ENCODE peak calls at places on chromosomes 13 and 19, in four cellular contexts. One of them, this sample, is unnamed.

GRCh38 chr19:34733266-34733825 is 697 bp upstream of the ZNF181 start:
- DNase-seq in stomach: no peak
- DNase-seq in breast epithelium: no peak
- DNase-seq in HL-60: peak
- DNase-seq in this sample: peak

GRCh38 chr13:37131092-37131491 is 25.6 kb upstream of the CSNK1A1L start:
- DNase-seq in stomach: no peak
- DNase-seq in breast epithelium: no peak
- DNase-seq in HL-60: no peak
- DNase-seq in this sample: no peak

GRCh38 chr19:4567584-4568071 is 8.1 kb upstream of the SEMA6B start:
- DNase-seq in stomach: peak
- DNase-seq in breast epithelium: no peak
- DNase-seq in HL-60: peak
- DNase-seq in this sample: peak

GRCh38 chr19:3360494-3361383 is 5.6 kb upstream of the NFIC start:
- DNase-seq in stomach: peak
- DNase-seq in breast epithelium: peak
- DNase-seq in HL-60: peak
- DNase-seq in this sample: no peak

GRCh38 chr13:42970824-42971669 is 21.0 kb downstream of the EPSTI1 start:
- DNase-seq in stomach: peak
- DNase-seq in breast epithelium: no peak
- DNase-seq in HL-60: peak
- DNase-seq in this sample: peak

GRCh38 chr13:99275093-99275469 is 16.9 kb upstream of the GPR18 start:
- DNase-seq in stomach: no peak
- DNase-seq in breast epithelium: no peak
- DNase-seq in HL-60: peak
- DNase-seq in this sample: no peak

GRCh38 chr19:2722541-2723344 is 1.6 kb upstream of the DIRAS1 start:
- DNase-seq in stomach: peak
- DNase-seq in breast epithelium: peak
- DNase-seq in HL-60: peak
- DNase-seq in this sample: no peak

GRCh38 chr13:75357576-75358295 is 124.2 kb downstream of the TBC1D4 start:
- DNase-seq in stomach: no peak
- DNase-seq in breast epithelium: no peak
- DNase-seq in HL-60: peak
- DNase-seq in this sample: peak

GRCh38 chr19:28023064-28023463 is 1189.9 kb downstream of the UQCRFS1 start:
- DNase-seq in stomach: no peak
- DNase-seq in breast epithelium: no peak
- DNase-seq in HL-60: no peak
- DNase-seq in this sample: no peak

GRCh38 chr19:32287811-32288227 is 57.6 kb upstream of the ZNF507 start:
- DNase-seq in stomach: peak
- DNase-seq in breast epithelium: peak
- DNase-seq in HL-60: peak
- DNase-seq in this sample: peak

GRCh38 chr19:6458695-6459355 is 767 bp downstream of the SLC25A23 start:
- DNase-seq in stomach: peak
- DNase-seq in breast epithelium: no peak
- DNase-seq in HL-60: no peak
- DNase-seq in this sample: no peak

GRCh38 chr13:33119886-33120543 is 103.8 kb downstream of the KL start:
- DNase-seq in stomach: no peak
- DNase-seq in breast epithelium: peak
- DNase-seq in HL-60: peak
- DNase-seq in this sample: no peak

GRCh38 chr19:16190198-16190597 is 5.0 kb downstream of the FAM32A start:
- DNase-seq in stomach: no peak
- DNase-seq in breast epithelium: no peak
- DNase-seq in HL-60: no peak
- DNase-seq in this sample: no peak

GRCh38 chr13:112174476-112175110 is 107.6 kb downstream of the SOX1 start:
- DNase-seq in stomach: no peak
- DNase-seq in breast epithelium: no peak
- DNase-seq in HL-60: peak
- DNase-seq in this sample: no peak

GRCh38 chr19:4722671-4723464 is 774 bp downstream of the DPP9 start:
- DNase-seq in stomach: peak
- DNase-seq in breast epithelium: no peak
- DNase-seq in HL-60: peak
- DNase-seq in this sample: no peak

GRCh38 chr13:113329656-113330312 is 32.7 kb downstream of the LAMP1 start:
- DNase-seq in stomach: no peak
- DNase-seq in breast epithelium: no peak
- DNase-seq in HL-60: no peak
- DNase-seq in this sample: no peak

GRCh38 chr19:11324079-11324661 is 15.3 kb downstream of the RAB3D start:
- DNase-seq in stomach: peak
- DNase-seq in breast epithelium: peak
- DNase-seq in HL-60: peak
- DNase-seq in this sample: peak
- TF ChIP-seq POLR2AphosphoS5 in stomach: peak
- TF ChIP-seq POLR2AphosphoS5 in breast epithelium: peak
- TF ChIP-seq POLR2AphosphoS5 in HL-60: peak
- TF ChIP-seq POLR2AphosphoS5 in this sample: no peak

GRCh38 chr13:85317781-85318180 is 481.4 kb downstream of the SLITRK6 start:
- DNase-seq in stomach: no peak
- DNase-seq in breast epithelium: no peak
- DNase-seq in HL-60: no peak
- DNase-seq in this sample: no peak

GRCh38 chr13:85316501-85316900 is 482.7 kb downstream of the SLITRK6 start:
- DNase-seq in stomach: no peak
- DNase-seq in breast epithelium: no peak
- DNase-seq in HL-60: no peak
- DNase-seq in this sample: no peak

GRCh38 chr13:85312071-85312470 is 487.1 kb downstream of the SLITRK6 start:
- DNase-seq in stomach: no peak
- DNase-seq in breast epithelium: no peak
- DNase-seq in HL-60: no peak
- DNase-seq in this sample: no peak

GRCh38 chr13:85313761-85314503 is 485.3 kb downstream of the SLITRK6 start:
- DNase-seq in stomach: no peak
- DNase-seq in breast epithelium: no peak
- DNase-seq in HL-60: no peak
- DNase-seq in this sample: no peak

GRCh38 chr13:85314686-85315085 is 484.5 kb downstream of the SLITRK6 start:
- DNase-seq in stomach: no peak
- DNase-seq in breast epithelium: no peak
- DNase-seq in HL-60: no peak
- DNase-seq in this sample: no peak
- TF ChIP-seq POLR2AphosphoS5 in stomach: no peak
- TF ChIP-seq POLR2AphosphoS5 in breast epithelium: no peak
- TF ChIP-seq POLR2AphosphoS5 in HL-60: no peak
- TF ChIP-seq POLR2AphosphoS5 in this sample: no peak

GRCh38 chr19:1579222-1579621 is 11.1 kb upstream of the MEX3D start:
- DNase-seq in stomach: no peak
- DNase-seq in breast epithelium: no peak
- DNase-seq in HL-60: no peak
- DNase-seq in this sample: no peak
- TF ChIP-seq POLR2AphosphoS5 in stomach: no peak
- TF ChIP-seq POLR2AphosphoS5 in breast epithelium: no peak
- TF ChIP-seq POLR2AphosphoS5 in HL-60: no peak
- TF ChIP-seq POLR2AphosphoS5 in this sample: no peak

GRCh38 chr19:10691178-10691881 is 9.9 kb upstream of the QTRT1 start:
- DNase-seq in stomach: no peak
- DNase-seq in breast epithelium: no peak
- DNase-seq in HL-60: no peak
- DNase-seq in this sample: no peak

GRCh38 chr19:10690351-10690781 is 10.9 kb upstream of the QTRT1 start:
- DNase-seq in stomach: peak
- DNase-seq in breast epithelium: no peak
- DNase-seq in HL-60: peak
- DNase-seq in this sample: no peak

GRCh38 chr19:10694706-10695105 is 6.5 kb upstream of the QTRT1 start:
- DNase-seq in stomach: no peak
- DNase-seq in breast epithelium: no peak
- DNase-seq in HL-60: no peak
- DNase-seq in this sample: no peak

GRCh38 chr19:10691883-10692282 is 9.4 kb upstream of the QTRT1 start:
- DNase-seq in stomach: no peak
- DNase-seq in breast epithelium: no peak
- DNase-seq in HL-60: no peak
- DNase-seq in this sample: no peak

DNA sequence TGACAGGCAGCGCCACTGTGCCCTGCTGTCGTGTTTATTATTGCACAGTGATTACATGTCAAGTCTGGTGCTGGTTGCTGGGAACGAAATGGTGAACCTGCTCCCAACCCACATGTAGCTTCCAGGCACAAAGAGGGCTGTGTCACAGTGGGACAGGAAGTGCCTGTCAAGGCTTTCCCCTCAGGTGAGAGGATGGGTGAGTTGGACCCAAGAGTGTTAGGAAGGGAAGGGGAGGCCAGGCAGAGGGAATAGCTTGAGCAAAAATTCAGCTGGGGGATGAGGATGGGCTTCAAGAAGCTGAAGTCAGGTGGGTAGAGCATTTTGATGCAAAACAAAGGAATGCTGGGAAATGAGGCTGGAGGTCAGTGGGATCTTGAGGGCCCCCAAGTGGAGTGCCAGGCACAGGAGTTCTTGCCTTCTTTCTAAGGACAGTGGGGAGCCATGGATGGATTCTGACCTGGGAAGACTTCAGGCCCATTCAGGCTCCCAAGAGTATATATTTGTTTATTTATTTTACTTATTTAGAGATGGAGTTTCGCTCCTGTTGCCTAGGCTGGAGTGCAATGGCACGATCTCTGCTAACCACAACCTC is 8.5 kb upstream of the QTRT1 start:
- DNase-seq in stomach: no peak
- DNase-seq in breast epithelium: no peak
- DNase-seq in HL-60: no peak
- DNase-seq in this sample: no peak
- TF ChIP-seq POLR2AphosphoS5 in stomach: no peak
- TF ChIP-seq POLR2AphosphoS5 in breast epithelium: no peak
- TF ChIP-seq POLR2AphosphoS5 in HL-60: no peak
- TF ChIP-seq POLR2AphosphoS5 in this sample: peak

GRCh38 chr13:97248243-97248642 is 26.1 kb downstream of the MBNL2 start:
- DNase-seq in stomach: no peak
- DNase-seq in breast epithelium: no peak
- DNase-seq in HL-60: no peak
- DNase-seq in this sample: no peak

GRCh38 chr13:97249093-97249787 is 27.1 kb downstream of the MBNL2 start:
- DNase-seq in stomach: no peak
- DNase-seq in breast epithelium: no peak
- DNase-seq in HL-60: no peak
- DNase-seq in this sample: no peak

GRCh38 chr13:97245011-97245410 is 22.9 kb downstream of the MBNL2 start:
- DNase-seq in stomach: no peak
- DNase-seq in breast epithelium: no peak
- DNase-seq in HL-60: no peak
- DNase-seq in this sample: no peak

GRCh38 chr13:97243915-97244820 is 22.0 kb downstream of the MBNL2 start:
- DNase-seq in stomach: no peak
- DNase-seq in breast epithelium: no peak
- DNase-seq in HL-60: no peak
- DNase-seq in this sample: peak

DNA sequence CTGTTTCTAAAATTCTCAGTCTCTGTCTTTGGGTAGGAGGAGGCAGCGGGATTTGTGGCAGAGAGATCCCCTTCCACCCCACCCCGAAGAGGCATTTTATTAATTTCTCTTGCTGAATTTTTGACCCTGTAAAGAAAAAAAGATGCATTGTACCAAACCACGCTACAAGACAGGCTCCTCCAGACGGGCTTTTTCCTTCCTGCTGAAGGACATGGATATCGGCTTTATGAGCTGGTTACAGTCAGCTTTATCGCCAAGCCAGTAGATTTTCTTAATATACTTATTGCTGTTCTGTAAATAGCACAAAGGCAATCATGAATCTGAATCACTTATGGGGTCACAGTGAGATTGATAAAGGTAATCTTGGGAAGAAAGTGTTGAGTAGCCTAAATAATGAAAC is 24.5 kb downstream of the MBNL2 start:
- DNase-seq in stomach: no peak
- DNase-seq in breast epithelium: no peak
- DNase-seq in HL-60: no peak
- DNase-seq in this sample: no peak
- TF ChIP-seq POLR2AphosphoS5 in stomach: no peak
- TF ChIP-seq POLR2AphosphoS5 in breast epithelium: no peak
- TF ChIP-seq POLR2AphosphoS5 in HL-60: no peak
- TF ChIP-seq POLR2AphosphoS5 in this sample: no peak

DNA sequence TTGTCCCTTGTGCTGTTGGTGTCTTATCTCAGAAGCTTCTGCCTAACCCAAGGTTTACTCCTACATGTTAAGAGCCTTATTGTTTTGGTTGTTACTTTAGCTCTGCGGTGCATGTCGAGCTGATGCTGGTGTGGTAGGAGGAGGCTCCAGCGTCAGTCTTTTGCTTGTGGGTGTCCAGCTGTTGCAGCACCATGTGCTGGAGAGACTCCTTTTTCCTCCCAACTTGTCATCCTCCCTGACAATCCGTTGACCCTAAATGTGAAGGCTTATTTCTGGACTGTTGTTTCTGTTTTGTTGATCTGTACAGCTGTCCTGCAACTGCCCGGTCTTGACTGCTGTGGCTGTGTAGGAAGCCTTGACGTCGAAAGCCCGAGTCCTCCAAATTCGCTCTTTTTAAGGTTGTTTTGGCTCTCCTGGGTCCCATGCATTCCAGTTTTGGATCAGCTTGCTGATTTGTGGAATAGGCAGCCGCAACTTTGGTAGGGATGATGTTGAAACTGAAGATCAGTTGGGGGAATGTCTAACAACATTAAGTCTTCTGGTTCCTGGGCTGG is 15.3 kb downstream of the NAXD start:
- DNase-seq in stomach: no peak
- DNase-seq in breast epithelium: no peak
- DNase-seq in HL-60: no peak
- DNase-seq in this sample: no peak
- TF ChIP-seq POLR2AphosphoS5 in stomach: peak
- TF ChIP-seq POLR2AphosphoS5 in breast epithelium: no peak
- TF ChIP-seq POLR2AphosphoS5 in HL-60: no peak
- TF ChIP-seq POLR2AphosphoS5 in this sample: no peak

GRCh38 chr19:18290250-18291018 is 9.0 kb upstream of the JUND start:
- DNase-seq in stomach: peak
- DNase-seq in breast epithelium: no peak
- DNase-seq in HL-60: peak
- DNase-seq in this sample: no peak

GRCh38 chr19:18291019-18291524 is 9.7 kb upstream of the JUND start:
- DNase-seq in stomach: no peak
- DNase-seq in breast epithelium: no peak
- DNase-seq in HL-60: no peak
- DNase-seq in this sample: no peak

GRCh38 chr19:18292460-18292809 is 11.0 kb upstream of the JUND start:
- DNase-seq in stomach: no peak
- DNase-seq in breast epithelium: peak
- DNase-seq in HL-60: peak
- DNase-seq in this sample: no peak

GRCh38 chr19:18292810-18293641 is 11.6 kb upstream of the JUND start:
- DNase-seq in stomach: peak
- DNase-seq in breast epithelium: peak
- DNase-seq in HL-60: peak
- DNase-seq in this sample: peak

GRCh38 chr19:18291590-18292459 is 10.4 kb upstream of the JUND start:
- DNase-seq in stomach: peak
- DNase-seq in breast epithelium: peak
- DNase-seq in HL-60: peak
- DNase-seq in this sample: peak
- TF ChIP-seq POLR2AphosphoS5 in stomach: peak
- TF ChIP-seq POLR2AphosphoS5 in breast epithelium: peak
- TF ChIP-seq POLR2AphosphoS5 in HL-60: peak
- TF ChIP-seq POLR2AphosphoS5 in this sample: no peak